ENCODE peak calls at places on chromosomes 6 and 20, in four cellular contexts. R is progenitor cell of endocrine pancreas, T is HFF-Myc, U is ELR. Y is an unnamed sample.

GRCh38 chr6:15399651-15400470 is 154.0 kb downstream of the JARID2 start:
- DNase-seq in R (peak), T (peak), U (peak), Y (peak)

GRCh38 chr20:2750343-2751251 is 49.8 kb downstream of the CPXM1 start:
- DNase-seq in R (no peak), T (no peak), U (peak), Y (peak)

GRCh38 chr6:125197795-125198269 is 44.3 kb downstream of the TPD52L1 start:
- DNase-seq in R (no peak), T (no peak), U (peak), Y (peak)

GRCh38 chr6:43669922-43670622 is 17.5 kb downstream of the MRPS18A start:
- DNase-seq in R (no peak), T (no peak), U (no peak), Y (no peak)

GRCh38 chr6:85008311-85009015 is 244.1 kb upstream of the TBX18 start:
- DNase-seq in R (no peak), T (no peak), U (peak), Y (peak)

GRCh38 chr6:29967379-29968010 is 25.2 kb downstream of the HLA-A start:
- DNase-seq in R (no peak), T (no peak), U (peak), Y (peak)

GRCh38 chr20:20856956-20857355 is 144.5 kb upstream of the RALGAPA2 start:
- DNase-seq in R (no peak), T (no peak), U (no peak), Y (peak)

GRCh38 chr6:79384845-79385244 is 150.4 kb upstream of the HMGN3 start:
- DNase-seq in R (no peak), T (no peak), U (no peak), Y (no peak)

GRCh38 chr6:40334496-40334895 is 252.7 kb downstream of the LRFN2 start:
- DNase-seq in R (no peak), T (no peak), U (no peak), Y (no peak)

GRCh38 chr20:34262488-34263288 is 21.5 kb downstream of the ASIP start:
- DNase-seq in R (no peak), T (no peak), U (peak), Y (peak)

GRCh38 chr20:53493201-53493908 is 100.3 kb downstream of the ZNF217 start:
- DNase-seq in R (no peak), T (no peak), U (no peak), Y (no peak)

GRCh38 chr6:157503018-157503747 is 122.2 kb downstream of the ZDHHC14 start:
- DNase-seq in R (no peak), T (no peak), U (no peak), Y (no peak)

GRCh38 chr20:46672543-46673148 is 16.6 kb downstream of the TP53RK start:
- DNase-seq in R (no peak), T (no peak), U (no peak), Y (no peak)

GRCh38 chr6:42001506-42001905 is 48.8 kb upstream of the TAF8 start:
- DNase-seq in R (no peak), T (no peak), U (no peak), Y (no peak)

GRCh38 chr6:85429346-85429745 is 20.5 kb upstream of the NT5E start:
- DNase-seq in R (no peak), T (no peak), U (no peak), Y (no peak)

GRCh38 chr20:17835240-17835940 is 133.2 kb downstream of the SNX5 start:
- DNase-seq in R (no peak), T (no peak), U (peak), Y (peak)

GRCh38 chr20:11248691-11249178 is 574.9 kb upstream of the JAG1 start:
- DNase-seq in R (no peak), T (no peak), U (no peak), Y (no peak)

GRCh38 chr20:10249048-10249770 is 30.6 kb downstream of the SNAP25 start:
- DNase-seq in R (no peak), T (no peak), U (no peak), Y (peak)

GRCh38 chr6:27776504-27776903 is 135.7 kb downstream of the OR2B2 start:
- DNase-seq in R (no peak), T (no peak), U (no peak), Y (no peak)

GRCh38 chr6:74357329-74357728 is 661.3 kb downstream of the CD109 start:
- DNase-seq in R (no peak), T (no peak), U (peak), Y (peak)

GRCh38 chr6:106630366-106630765 is 988 bp downstream of the QRSL1 start:
- DNase-seq in R (no peak), T (no peak), U (no peak), Y (no peak)

GRCh38 chr6:18362058-18362561 is 25.0 kb upstream of the RNF144B start:
- DNase-seq in R (no peak), T (peak), U (peak), Y (no peak)

GRCh38 chr6:12637960-12638641 is 78.5 kb upstream of the PHACTR1 start:
- DNase-seq in R (peak), T (peak), U (peak), Y (peak)

GRCh38 chr20:63234693-63235398 is 859 bp upstream of the BIRC7 start:
- DNase-seq in R (peak), T (no peak), U (no peak), Y (no peak)

GRCh38 chr20:9093203-9093962 is 24.5 kb downstream of the PLCB4 start:
- DNase-seq in R (no peak), T (peak), U (no peak), Y (no peak)

GRCh38 chr20:23436681-23437080 is 2.8 kb upstream of the CSTL1 start:
- DNase-seq in R (no peak), T (no peak), U (no peak), Y (no peak)